ENCODE peak calls at places on chromosome 7, in six cellular contexts. O, Z, M, X, W and H are unnamed samples.

GRCh38 chr7:65953321-65953720 is 28.7 kb downstream of the GUSB start:
- DNase-seq in O (no peak), Z (no peak), M (no peak), X (no peak), W (no peak), H (no peak)

GRCh38 chr7:57400531-57401155 is 49.3 kb upstream of the ZNF716 start:
- DNase-seq in O (no peak), Z (no peak), M (no peak), X (no peak), W (no peak), H (no peak)

GRCh38 chr7:157335991-157336382 is 817 bp upstream of the DNAJB6 start:
- DNase-seq in O (no peak), Z (no peak), M (no peak), X (no peak), W (no peak), H (no peak)

GRCh38 chr7:43758029-43758860 is at the start of gene BLVRA:
- DNase-seq in O (peak; percentile 82), Z (peak; percentile 98), M (no peak), X (peak; percentile 100), W (peak; percentile 65), H (peak; percentile 99)

GRCh38 chr7:102472126-102473041 is 6.3 kb downstream of the POLR2J start:
- DNase-seq in O (no peak), Z (no peak), M (no peak), X (no peak), W (no peak), H (peak; percentile 80)

GRCh38 chr7:36157506-36158320 is 4.7 kb downstream of the EEPD1 start:
- DNase-seq in O (no peak), Z (no peak), M (no peak), X (no peak), W (no peak), H (no peak)

GRCh38 chr7:106143711-106144347 is 31.7 kb upstream of the SYPL1 start:
- DNase-seq in O (peak; percentile 27), Z (peak; percentile 35), M (peak; percentile 62), X (no peak), W (no peak), H (no peak)

GRCh38 chr7:30475580-30475979 is 3.0 kb downstream of the NOD1 start:
- DNase-seq in O (no peak), Z (no peak), M (no peak), X (no peak), W (no peak), H (no peak)

GRCh38 chr7:129354428-129355157 is 79.6 kb upstream of the STRIP2 start:
- DNase-seq in O (no peak), Z (no peak), M (no peak), X (no peak), W (no peak), H (no peak)

GRCh38 chr7:103073989-103074518 is 542 bp downstream of the FBXL13 start:
- DNase-seq in O (peak; percentile 23), Z (no peak), M (no peak), X (no peak), W (no peak), H (peak; percentile 74)

GRCh38 chr7:4607321-4607729 is 74.8 kb upstream of the FOXK1 start:
- DNase-seq in O (peak; percentile 59), Z (no peak), M (no peak), X (peak; percentile 4), W (no peak), H (no peak)

GRCh38 chr7:37511852-37512377 is 63.3 kb upstream of the ELMO1 start:
- DNase-seq in O (no peak), Z (no peak), M (no peak), X (no peak), W (no peak), H (no peak)

GRCh38 chr7:108561047-108561619 is 8.4 kb downstream of the THAP5 start:
- DNase-seq in O (no peak), Z (no peak), M (no peak), X (no peak), W (peak; percentile 15), H (no peak)

GRCh38 chr7:36916619-36917018 is 192.3 kb upstream of the AOAH start:
- DNase-seq in O (no peak), Z (no peak), M (no peak), X (no peak), W (no peak), H (no peak)

GRCh38 chr7:156903232-156903909 is 10.4 kb upstream of the LMBR1 start:
- DNase-seq in O (no peak), Z (no peak), M (no peak), X (no peak), W (no peak), H (peak; percentile 71)

GRCh38 chr7:45080265-45080957 is 8.4 kb downstream of the NACAD start:
- DNase-seq in O (no peak), Z (no peak), M (no peak), X (peak; percentile 30), W (no peak), H (peak; percentile 83)

GRCh38 chr7:50159154-50159553 is 66.1 kb upstream of the ZPBP start:
- DNase-seq in O (no peak), Z (peak; percentile 22), M (no peak), X (no peak), W (no peak), H (no peak)

GRCh38 chr7:157272351-157273207 is 64.2 kb upstream of the DNAJB6 start:
- DNase-seq in O (no peak), Z (peak; percentile 19), M (no peak), X (peak; percentile 47), W (no peak), H (peak; percentile 37)

GRCh38 chr7:37683263-37684120 is at the start of gene GPR141:
- DNase-seq in O (no peak), Z (no peak), M (peak; percentile 72), X (no peak), W (no peak), H (no peak)

GRCh38 chr7:133883591-133883990 is 243.5 kb upstream of the LRGUK start:
- DNase-seq in O (no peak), Z (no peak), M (no peak), X (no peak), W (no peak), H (no peak)

GRCh38 chr7:101717986-101718746 is 89.1 kb upstream of the MYL10 start:
- DNase-seq in O (no peak), Z (peak; percentile 56), M (no peak), X (peak; percentile 77), W (peak; percentile 93), H (peak; percentile 98)

GRCh38 chr7:6092953-6093354 is 61.8 kb downstream of the ANKRD61 start:
- DNase-seq in O (no peak), Z (no peak), M (no peak), X (no peak), W (no peak), H (no peak)

GRCh38 chr7:129438839-129439640 is 4.8 kb downstream of the STRIP2 start:
- DNase-seq in O (no peak), Z (peak; percentile 84), M (no peak), X (no peak), W (peak; percentile 50), H (peak; percentile 93)

GRCh38 chr7:129553861-129554530 is 51.7 kb downstream of the SMKR1 start:
- DNase-seq in O (no peak), Z (no peak), M (peak; percentile 47), X (no peak), W (no peak), H (peak; percentile 84)

GRCh38 chr7:4830176-4830575 is 31.7 kb downstream of the PAPOLB start:
- DNase-seq in O (peak; percentile 89), Z (peak; percentile 79), M (peak; percentile 85), X (peak; percentile 95), W (peak; percentile 64), H (peak; percentile 92)

GRCh38 chr7:150357277-150357676 is 11.3 kb upstream of the REPIN1 start:
- DNase-seq in O (peak; percentile 1), Z (peak; percentile 15), M (no peak), X (no peak), W (peak; percentile 86), H (no peak)

GRCh38 chr7:106110885-106111670 is 1.0 kb downstream of the SYPL1 start:
- DNase-seq in O (peak; percentile 33), Z (no peak), M (peak; percentile 79), X (no peak), W (peak; percentile 69), H (peak; percentile 41)

GRCh38 chr7:33996899-33997298 is 91.6 kb downstream of the BMPER start:
- DNase-seq in O (no peak), Z (no peak), M (no peak), X (no peak), W (peak; percentile 9), H (no peak)

GRCh38 chr7:12637819-12638592 is 49.4 kb upstream of the ARL4A start:
- DNase-seq in O (no peak), Z (no peak), M (no peak), X (peak; percentile 19), W (no peak), H (no peak)

GRCh38 chr7:91034459-91035368 is 229.5 kb upstream of the FZD1 start:
- DNase-seq in O (peak; percentile 66), Z (peak; percentile 50), M (peak; percentile 91), X (peak; percentile 76), W (peak; percentile 42), H (peak; percentile 75)

GRCh38 chr7:712601-713457 is 13.7 kb upstream of the DNAAF5 start:
- DNase-seq in O (peak; percentile 51), Z (no peak), M (no peak), X (peak; percentile 90), W (no peak), H (no peak)
- H2AFZ ChIP-seq in O (peak overlapping the region; percentile 72), Z (no peak overlapping the region), M (no peak overlapping the region), X (peak overlapping the region; percentile 69), W (no peak overlapping the region), H (no peak overlapping the region)

GRCh38 chr7:25795824-25796235 is 356.2 kb upstream of the NFE2L3 start:
- DNase-seq in O (no peak), Z (no peak), M (no peak), X (no peak), W (peak; percentile 87), H (peak; percentile 76)
- H3K4me2 ChIP-seq in O (no peak overlapping the region), Z (no peak overlapping the region), M (peak overlapping the region; percentile 57), X (peak overlapping the region; percentile 44), W (no peak overlapping the region), H (peak overlapping the region; percentile 68)

GRCh38 chr7:83970081-83970480 is 224.5 kb downstream of the SEMA3A start:
- DNase-seq in O (no peak), Z (no peak), M (no peak), X (no peak), W (no peak), H (no peak)
- H2AFZ ChIP-seq in O (no peak overlapping the region), Z (no peak overlapping the region), M (no peak overlapping the region), X (no peak overlapping the region), W (no peak overlapping the region), H (no peak overlapping the region)

DNA sequence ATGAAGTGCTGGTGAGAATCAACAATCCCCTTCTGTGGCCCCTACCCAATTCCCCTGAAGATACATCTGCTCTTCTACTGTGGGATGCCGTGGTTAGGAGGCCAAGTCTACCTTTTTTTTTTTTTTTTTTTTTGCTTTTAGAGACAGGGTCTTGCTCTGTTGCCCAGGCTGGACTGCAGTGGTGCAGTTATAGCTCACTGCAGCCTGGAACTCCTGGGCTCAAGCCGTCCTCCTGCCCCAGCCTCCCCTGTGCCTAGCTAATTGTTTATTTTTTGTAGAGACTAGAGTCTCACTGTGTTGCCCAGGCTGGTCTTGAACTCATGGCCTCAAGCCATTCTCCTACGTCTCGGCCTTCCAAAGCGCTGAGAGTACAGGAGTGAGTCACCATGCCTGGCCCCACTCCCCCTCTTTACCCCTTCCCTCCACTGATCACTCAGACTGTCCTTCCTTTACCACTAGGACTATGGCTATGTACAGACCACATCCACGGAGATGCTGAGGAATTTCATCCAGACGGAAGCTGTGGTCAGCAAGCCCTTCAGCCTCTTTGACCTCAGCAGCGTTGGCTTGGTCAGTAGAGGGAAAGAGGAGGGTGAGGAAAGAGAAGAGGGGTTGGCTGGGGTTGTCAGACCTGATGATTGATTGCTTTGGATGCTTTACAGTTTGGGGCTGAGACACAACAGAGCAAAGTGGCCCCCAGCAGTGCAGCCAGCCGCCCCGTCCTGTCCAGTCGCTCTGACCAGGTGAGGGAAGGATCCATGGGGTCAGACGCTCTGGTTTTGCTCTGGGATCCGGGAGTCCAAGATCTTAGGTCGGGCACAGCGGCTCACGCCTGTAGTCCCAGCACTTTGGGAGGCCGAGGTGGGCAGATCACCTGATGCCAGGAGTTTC is 1.8 kb downstream of the AP4M1 start:
- DNase-seq in O (no peak), Z (no peak), M (no peak), X (peak; percentile 29), W (peak; percentile 99), H (peak; percentile 99)
- H3K4me2 ChIP-seq in O (no peak overlapping the region), Z (peak overlapping the region; percentile 92), M (peak overlapping the region; percentile 72), X (peak overlapping the region; percentile 100), W (no peak overlapping the region), H (peak overlapping the region; percentile 97)